ENCODE peak calls at places on chromosomes 6 and 20, in four cellular contexts. V is tibial artery, P is heart right ventricle, G is PC-3. X is an unnamed sample. For H3K4me1, the result is how much of the 10 kb centered on the place peaks cover.

GRCh38 chr6:26285143-26286134 is 79.6 kb upstream of the BTN3A2 start:
- DNase-seq in V (peak), G (peak), P (peak), X (peak)

GRCh38 chr6:33607784-33608161 is 13.3 kb upstream of the ITPR3 start:
- DNase-seq in P (no peak), V (no peak), G (peak), X (no peak)

GRCh38 chr6:167689751-167690150 is 137.0 kb upstream of the AFDN start:
- DNase-seq in V (no peak), G (no peak), P (no peak), X (peak)

GRCh38 chr6:44298864-44299263 is 14.3 kb downstream of the AARS2 start:
- DNase-seq in G (no peak), V (no peak), P (no peak), X (no peak)

GRCh38 chr6:30612213-30612612 is 4.8 kb downstream of the PPP1R10 start:
- DNase-seq in P (no peak), V (no peak), G (peak), X (no peak)

GRCh38 chr20:37316116-37316774 is 26.8 kb downstream of the MANBAL start:
- DNase-seq in V (no peak), P (no peak), G (no peak), X (no peak)

GRCh38 chr6:22078802-22079545 is 217.9 kb downstream of the PRL start:
- DNase-seq in P (no peak), G (no peak), V (no peak), X (no peak)

GRCh38 chr6:150016324-150017185 is 8.8 kb downstream of the RAET1L start:
- DNase-seq in V (peak), P (no peak), G (peak), X (no peak)

GRCh38 chr6:43274916-43275597 is 23.0 kb upstream of the SLC22A7 start:
- DNase-seq in G (no peak), V (no peak), P (no peak), X (no peak)

GRCh38 chr20:5658897-5659296 is 91.3 kb upstream of the SHLD1 start:
- DNase-seq in V (peak), G (peak), P (peak), X (peak)

GRCh38 chr6:39929039-39929732 is 5.1 kb downstream of the MOCS1 start:
- DNase-seq in V (no peak), P (no peak), G (no peak), X (no peak)

GRCh38 chr20:42836339-42836738 is 353.4 kb downstream of the PTPRT start:
- DNase-seq in G (no peak), P (no peak), V (no peak), X (no peak)

GRCh38 chr20:10308652-10309051 is 90.0 kb downstream of the SNAP25 start:
- DNase-seq in P (no peak), V (no peak), G (no peak), X (no peak)
- H3K4me1 ChIP-seq in P (under half), V (under half), G (under half), X (under half)

GRCh38 chr6:69867075-69867911 is 937 bp downstream of the COL19A1 start:
- DNase-seq in G (peak), P (peak), V (peak), X (peak)
- H3K27ac ChIP-seq in G (no peak), P (peak), V (peak), X (no peak)

GRCh38 chr6:112846711-112847110 is 499.6 kb downstream of the RFPL4B start:
- DNase-seq in P (no peak), V (no peak), G (no peak), X (no peak)

DNA sequence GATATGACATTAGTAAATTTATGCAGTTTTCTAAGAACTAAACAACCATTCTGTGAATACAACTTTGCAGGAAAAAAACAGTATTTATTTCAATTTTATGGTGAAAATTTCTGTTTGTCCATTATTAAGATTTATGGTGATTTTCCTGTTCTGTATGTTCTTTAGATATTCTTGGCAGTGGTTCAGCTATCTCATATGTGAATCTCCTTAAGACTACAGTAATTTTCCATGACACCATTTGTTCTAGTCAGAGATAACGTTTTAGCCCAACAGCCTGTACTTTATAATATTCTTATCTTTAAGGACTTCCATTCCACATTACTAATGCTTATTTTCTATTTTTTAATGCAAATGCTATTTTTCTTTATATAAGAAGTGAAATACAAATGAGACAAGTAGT is 504.0 kb downstream of the RFPL4B start:
- DNase-seq in P (no peak), V (no peak), G (no peak), X (no peak)
- H3K4me1 ChIP-seq in P (under half), V (under half), G (under half), X (under half)

DNA sequence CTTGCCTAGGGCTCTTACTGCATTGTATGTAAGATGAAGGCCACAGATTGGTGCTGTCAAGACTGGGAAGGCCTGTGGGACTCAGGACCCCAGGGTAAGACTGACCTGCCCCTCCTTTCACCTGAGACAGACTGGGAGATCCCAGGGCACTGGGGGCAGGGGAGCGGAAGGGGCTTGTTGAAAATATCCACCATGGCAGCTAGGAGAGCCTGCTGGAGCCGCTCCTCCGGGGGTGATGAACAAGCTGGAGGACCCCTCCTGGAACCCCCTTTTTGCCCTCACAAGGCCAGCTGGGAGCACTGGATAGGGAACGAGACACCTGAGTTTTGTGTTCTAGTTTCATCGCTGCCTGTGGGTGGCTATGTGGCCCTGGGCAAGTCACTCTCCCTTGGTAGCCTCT is 9.2 kb upstream of the SDCBP2 start:
- DNase-seq in P (no peak), V (no peak), G (no peak), X (no peak)
- H3K27ac ChIP-seq in P (peak), V (no peak), G (no peak), X (no peak)

DNA sequence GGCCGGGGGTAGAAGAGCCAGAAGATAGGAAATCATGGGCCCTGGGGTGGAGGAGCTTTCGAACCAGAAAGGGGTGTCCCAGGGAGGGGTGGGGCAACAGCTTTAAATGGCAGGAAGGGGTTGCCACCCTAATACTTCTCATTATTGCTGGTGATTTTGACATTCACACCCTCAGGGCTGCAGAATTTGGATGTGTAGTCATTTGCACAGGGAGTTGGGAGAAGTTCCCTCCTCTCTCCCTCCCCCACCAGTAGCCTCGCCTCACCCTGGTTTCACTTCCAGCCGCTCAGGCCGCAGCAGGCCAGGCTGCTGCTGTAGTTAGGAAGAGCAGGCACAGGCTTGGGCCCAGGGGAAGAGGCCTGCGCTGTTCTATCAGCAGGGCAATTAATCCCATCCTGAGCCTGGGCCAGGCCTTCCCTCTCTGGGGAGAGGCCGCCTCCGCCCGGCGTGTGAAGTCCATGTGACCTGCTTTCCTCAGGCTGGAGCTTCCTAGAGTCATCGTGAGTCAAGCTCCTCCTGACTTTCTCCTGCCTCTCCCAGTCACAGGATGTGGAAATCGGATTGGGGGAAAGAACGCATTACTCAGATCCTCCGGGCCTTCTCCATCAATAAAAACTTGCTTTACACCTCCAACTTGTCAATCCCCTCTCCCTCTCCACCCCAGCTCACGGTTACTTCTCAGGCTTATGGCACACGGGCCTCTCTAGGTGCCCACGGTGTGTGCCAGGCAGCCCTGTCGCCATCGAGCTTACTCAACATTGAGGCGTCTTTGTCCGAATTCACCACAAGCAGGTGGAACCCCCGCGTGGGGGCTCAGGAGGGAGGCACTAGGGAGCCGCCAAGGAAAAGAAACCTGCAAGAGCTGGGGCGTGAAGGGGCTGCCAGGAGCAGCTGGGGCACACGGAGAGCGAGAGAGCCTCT is 7.8 kb downstream of the ADTRP start:
- DNase-seq in G (peak), P (peak), V (peak), X (peak)
- H3K4me1 ChIP-seq in G (half or more), P (under half), V (under half), X (under half)

DNA sequence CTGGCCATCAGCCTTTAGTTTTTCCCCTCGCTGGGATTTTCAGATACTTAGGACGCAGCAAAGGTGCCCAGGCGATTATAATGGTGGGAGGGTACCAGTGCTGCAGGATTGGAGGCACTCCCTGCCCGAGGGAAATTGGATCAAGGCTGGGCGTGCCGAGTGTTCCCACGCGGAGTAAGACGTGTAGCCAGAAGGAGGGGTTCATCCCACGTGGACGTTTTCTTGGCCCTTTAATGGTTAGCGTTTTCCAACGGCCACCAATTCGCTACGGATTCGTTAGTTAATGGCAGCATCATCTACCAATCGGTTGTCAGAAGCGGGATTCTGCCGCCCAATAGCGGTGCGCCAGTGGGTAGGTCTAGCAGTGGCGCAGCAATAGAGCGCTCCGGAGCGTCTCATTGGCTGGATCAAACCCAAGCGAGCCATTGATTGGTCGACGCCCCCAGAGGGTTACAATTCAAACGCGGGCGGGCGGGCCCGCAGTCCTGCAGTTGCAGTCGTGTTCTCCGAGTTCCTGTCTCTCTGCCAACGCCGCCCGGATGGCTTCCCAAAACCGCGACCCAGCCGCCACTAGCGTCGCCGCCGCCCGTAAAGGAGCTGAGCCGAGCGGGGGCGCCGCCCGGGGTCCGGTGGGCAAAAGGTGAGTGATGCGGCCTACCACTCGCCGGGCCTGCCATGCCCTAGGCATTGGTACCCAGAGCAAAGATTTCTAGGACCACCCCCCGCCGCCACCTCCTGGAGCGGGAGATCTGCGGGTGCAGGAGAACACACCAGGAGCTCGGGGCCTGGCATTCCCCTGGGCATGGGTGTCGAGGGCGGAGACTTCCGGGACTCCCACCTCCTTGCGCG is at the start of gene UBE2C:
- DNase-seq in V (peak), G (peak), P (peak), X (peak)
- H3K27ac ChIP-seq in V (peak), G (peak), P (peak), X (no peak)

GRCh38 chr6:160949531-160949930 is 42.0 kb upstream of the MAP3K4 start:
- DNase-seq in P (no peak), G (no peak), V (no peak), X (no peak)
- H3K4me1 ChIP-seq in P (under half), G (under half), V (under half), X (under half)

GRCh38 chr6:82739266-82739665 is 326.4 kb downstream of the UBE3D start:
- DNase-seq in P (no peak), G (no peak), V (no peak), X (no peak)

GRCh38 chr6:82740066-82740465 is 325.6 kb downstream of the UBE3D start:
- DNase-seq in V (no peak), G (no peak), P (no peak), X (no peak)

GRCh38 chr6:82738773-82739172 is 326.9 kb downstream of the UBE3D start:
- DNase-seq in G (no peak), P (no peak), V (no peak), X (no peak)

GRCh38 chr6:82735790-82736189 is 329.9 kb downstream of the UBE3D start:
- DNase-seq in V (no peak), P (no peak), G (no peak), X (no peak)

DNA sequence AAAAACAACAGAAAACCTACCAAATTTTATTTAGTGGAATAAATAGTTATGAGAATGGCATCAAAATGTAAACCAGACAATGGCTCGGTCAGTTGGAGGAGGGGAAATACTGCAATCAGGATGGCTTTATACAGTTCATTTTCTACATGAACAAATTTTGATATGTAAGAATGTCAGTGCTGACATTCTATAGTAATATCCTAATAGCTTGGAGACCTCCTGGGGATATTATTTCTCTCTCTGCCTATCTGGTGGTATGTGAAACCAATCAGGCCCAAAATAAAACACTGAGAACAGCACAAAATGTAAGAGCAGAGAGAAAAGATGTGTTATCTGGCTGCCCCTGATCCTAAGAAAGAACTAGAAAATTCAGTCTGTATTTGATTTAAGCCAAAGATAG is 327.7 kb downstream of the UBE3D start:
- DNase-seq in P (no peak), V (no peak), G (no peak), X (no peak)
- H3K27ac ChIP-seq in P (no peak), V (no peak), G (no peak), X (no peak)

GRCh38 chr6:170552765-170553685 is at the start of gene PSMB1:
- DNase-seq in V (peak), P (peak), G (peak), X (peak)
- H3K4me1 ChIP-seq in V (under half), P (half or more), G (under half), X (under half)

GRCh38 chr6:162728706-162729105 is 932 bp downstream of the PACRG start:
- DNase-seq in P (no peak), G (no peak), V (no peak), X (no peak)

GRCh38 chr6:162733489-162733888 is 5.7 kb downstream of the PACRG start:
- DNase-seq in G (no peak), P (no peak), V (no peak), X (no peak)

GRCh38 chr6:162727347-162728176 is at the start of the genes PACRG and PRKN:
- DNase-seq in V (peak), P (peak), G (peak), X (peak)

GRCh38 chr6:162728177-162728571 is 400 bp downstream of the PACRG start:
- DNase-seq in P (no peak), V (no peak), G (no peak), X (no peak)

GRCh38 chr6:162730502-162730901 is 2.7 kb downstream of the PACRG start:
- DNase-seq in P (no peak), G (no peak), V (no peak), X (no peak)
- H3K27ac ChIP-seq in P (no peak), G (no peak), V (no peak), X (no peak)